ENCODE peak calls at places on chromosomes 5 and 9, in four cellular contexts. M, A, F and D are unnamed samples.

GRCh38 chr5:144100702-144101101 is 69.8 kb downstream of the YIPF5 start:
- DNase-seq in M (no peak), A (no peak), F (no peak), D (no peak)

GRCh38 chr5:56282241-56282640 is 49.1 kb upstream of the ANKRD55 start:
- DNase-seq in M (no peak), A (no peak), F (no peak), D (no peak)

GRCh38 chr5:167816354-167816753 is 475.1 kb upstream of the WWC1 start:
- DNase-seq in M (no peak), A (no peak), F (no peak), D (no peak)

GRCh38 chr9:137649553-137649952 is 30.7 kb downstream of the EHMT1 start:
- DNase-seq in M (no peak), A (no peak), F (no peak), D (no peak)

GRCh38 chr9:119667163-119667562 is 297.9 kb upstream of the BRINP1 start:
- DNase-seq in M (no peak), A (no peak), F (peak; percentile 11), D (no peak)

GRCh38 chr5:95446009-95446408 is 54.8 kb downstream of the FAM81B start:
- DNase-seq in M (no peak), A (no peak), F (no peak), D (no peak)

GRCh38 chr9:98743329-98743728 is 34.6 kb upstream of the GABBR2 start:
- DNase-seq in M (no peak), A (no peak), F (no peak), D (no peak)

GRCh38 chr5:104218200-104218599 is 655.6 kb upstream of the NUDT12 start:
- DNase-seq in M (no peak), A (no peak), F (no peak), D (no peak)

GRCh38 chr5:419970-420369 is 23.0 kb upstream of the EXOC3 start:
- DNase-seq in M (no peak), A (no peak), F (peak; percentile 63), D (no peak)

GRCh38 chr5:56638768-56639238 is 176.5 kb upstream of the MAP3K1 start:
- DNase-seq in M (no peak), A (no peak), F (no peak), D (peak; percentile 6)

GRCh38 chr5:16502866-16503265 is 37.3 kb upstream of the ZNF622 start:
- DNase-seq in M (no peak), A (no peak), F (no peak), D (no peak)

GRCh38 chr5:135654646-135655045 is 75.9 kb upstream of the CXCL14 start:
- DNase-seq in M (no peak), A (no peak), F (no peak), D (no peak)

GRCh38 chr5:150155258-150156032 is at the start of gene PDGFRB:
- DNase-seq in M (peak; percentile 68), A (no peak), F (peak; percentile 98), D (peak; percentile 3)

GRCh38 chr9:76687861-76688374 is 76.3 kb upstream of the PCA3 start:
- DNase-seq in M (no peak), A (no peak), F (peak; percentile 89), D (no peak)

GRCh38 chr5:77832166-77832770 is 56.1 kb upstream of the TBCA start:
- DNase-seq in M (no peak), A (no peak), F (no peak), D (no peak)

GRCh38 chr5:33282696-33283095 is 158.1 kb upstream of the TARS1 start:
- DNase-seq in M (no peak), A (no peak), F (no peak), D (no peak)

GRCh38 chr9:9337129-9337528 is 1275.7 kb downstream of the PTPRD start:
- DNase-seq in M (no peak), A (no peak), F (no peak), D (no peak)

GRCh38 chr5:42767491-42768105 is 11.0 kb downstream of the CCDC152 start:
- DNase-seq in M (no peak), A (peak; percentile 19), F (peak; percentile 35), D (no peak)

GRCh38 chr5:147479949-147480348 is 29.9 kb downstream of the DPYSL3 start:
- DNase-seq in M (no peak), A (no peak), F (peak; percentile 48), D (no peak)

GRCh38 chr5:29197636-29198035 is 1995.8 kb upstream of the CDH6 start:
- DNase-seq in M (no peak), A (no peak), F (peak; percentile 9), D (no peak)

GRCh38 chr5:79329453-79329852 is 93.5 kb downstream of the JMY start:
- DNase-seq in M (no peak), A (no peak), F (no peak), D (no peak)

GRCh38 chr9:130878295-130878694 is 18.3 kb downstream of the QRFP start:
- DNase-seq in M (no peak), A (no peak), F (peak; percentile 22), D (no peak)

GRCh38 chr5:9851458-9851857 is 221.3 kb upstream of the TAS2R1 start:
- DNase-seq in M (no peak), A (no peak), F (peak; percentile 86), D (no peak)

GRCh38 chr5:73901455-73901854 is 275.5 kb downstream of the ARHGEF28 start:
- DNase-seq in M (no peak), A (no peak), F (no peak), D (no peak)

GRCh38 chr9:7258688-7259396 is 501.1 kb downstream of the KDM4C start:
- DNase-seq in M (no peak), A (no peak), F (no peak), D (no peak)

GRCh38 chr9:111610149-111610548 is 10.7 kb upstream of the PTGR1 start:
- DNase-seq in M (no peak), A (no peak), F (no peak), D (no peak)

GRCh38 chr5:159324097-159324760 is 6.1 kb downstream of the IL12B start:
- DNase-seq in M (no peak), A (no peak), F (peak; percentile 75), D (no peak)

GRCh38 chr5:104706570-104706969 is 1144.0 kb upstream of the NUDT12 start:
- DNase-seq in M (no peak), A (no peak), F (no peak), D (no peak)

GRCh38 chr9:128823362-128823902 is 5.1 kb downstream of the ENDOG start:
- DNase-seq in M (no peak), A (no peak), F (no peak), D (no peak)

GRCh38 chr5:111375645-111376044 is 136.7 kb downstream of the STARD4 start:
- DNase-seq in M (no peak), A (no peak), F (no peak), D (no peak)

GRCh38 chr5:142841511-142842255 is 71.5 kb downstream of the ARHGAP26 start:
- DNase-seq in M (no peak), A (no peak), F (no peak), D (no peak)

GRCh38 chr5:172010278-172010677 is 3.8 kb upstream of the FBXW11 start:
- DNase-seq in M (no peak), A (peak; percentile 10), F (peak; percentile 47), D (no peak)
- TF ChIP-seq CTCF in M (no peak), A (peak; percentile 40), F (peak; percentile 22), D (no peak)

GRCh38 chr9:33535541-33535940 is 11.5 kb downstream of the ANKRD18B start:
- DNase-seq in M (no peak), A (no peak), F (no peak), D (no peak)
- H3K27ac ChIP-seq in M (no peak overlapping the region), A (no peak overlapping the region), F (no peak overlapping the region), D (no peak overlapping the region)

GRCh38 chr5:91135475-91136248 is 247.5 kb downstream of the ARRDC3 start:
- DNase-seq in M (no peak), A (no peak), F (no peak), D (no peak)

GRCh38 chr5:91136271-91136670 is 246.8 kb downstream of the ARRDC3 start:
- DNase-seq in M (no peak), A (no peak), F (no peak), D (no peak)

GRCh38 chr5:91139572-91140200 is 243.4 kb downstream of the ARRDC3 start:
- DNase-seq in M (no peak), A (no peak), F (no peak), D (no peak)

GRCh38 chr5:91140657-91141056 is 242.5 kb downstream of the ARRDC3 start:
- DNase-seq in M (no peak), A (no peak), F (no peak), D (no peak)

GRCh38 chr5:91137647-91138046 is 245.5 kb downstream of the ARRDC3 start:
- DNase-seq in M (no peak), A (no peak), F (no peak), D (no peak)
- TF ChIP-seq CTCF in M (no peak), A (no peak), F (no peak), D (no peak)

GRCh38 chr5:172716796-172717313 is 54.1 kb downstream of the DUSP1 start:
- DNase-seq in M (peak; percentile 84), A (peak; percentile 53), F (peak; percentile 96), D (peak; percentile 81)

GRCh38 chr5:172717481-172718195 is 53.4 kb downstream of the DUSP1 start:
- DNase-seq in M (no peak), A (no peak), F (peak; percentile 50), D (no peak)

GRCh38 chr5:172715421-172715780 is 55.6 kb downstream of the DUSP1 start:
- DNase-seq in M (no peak), A (no peak), F (peak; percentile 10), D (no peak)

GRCh38 chr5:172714491-172715420 is 56.2 kb downstream of the DUSP1 start:
- DNase-seq in M (peak; percentile 68), A (peak; percentile 91), F (peak; percentile 95), D (peak; percentile 60)

GRCh38 chr5:172715931-172716682 is 54.9 kb downstream of the DUSP1 start:
- DNase-seq in M (no peak), A (peak; percentile 43), F (peak; percentile 37), D (no peak)
- H3K27ac ChIP-seq in M (no peak overlapping the region), A (peak overlapping the region; percentile 66), F (peak overlapping the region; percentile 43), D (no peak overlapping the region)

DNA sequence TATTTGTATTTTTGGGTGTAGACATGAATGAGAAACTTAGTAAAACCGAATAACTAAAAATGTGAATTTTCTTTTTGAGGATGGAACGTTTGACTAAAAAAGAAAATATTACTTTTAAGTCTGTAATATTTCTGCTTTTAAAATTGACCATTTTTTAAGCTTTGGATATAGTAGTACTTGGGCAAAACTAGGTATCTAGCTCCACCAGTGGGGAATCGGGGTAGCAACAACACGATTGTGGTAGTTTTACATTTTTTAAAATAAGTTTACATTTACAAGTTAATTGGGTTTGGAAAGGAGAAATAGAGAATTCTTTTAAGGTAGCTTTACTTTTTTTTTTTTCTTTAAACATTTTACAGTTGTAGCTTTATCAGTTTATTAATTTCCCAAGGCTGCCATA is 154.4 kb downstream of the MAN2A1 start:
- DNase-seq in M (no peak), A (no peak), F (no peak), D (no peak)
- TF ChIP-seq CTCF in M (no peak), A (no peak), F (peak; percentile 45), D (no peak)

GRCh38 chr5:139708877-139709586 is 60.9 kb downstream of the CXXC5 start:
- DNase-seq in M (no peak), A (peak; percentile 75), F (peak; percentile 96), D (no peak)

GRCh38 chr5:139710370-139711066 is 62.4 kb downstream of the CXXC5 start:
- DNase-seq in M (peak; percentile 82), A (peak; percentile 73), F (peak; percentile 96), D (peak; percentile 67)

GRCh38 chr5:139709587-139710369 is 61.6 kb downstream of the CXXC5 start:
- DNase-seq in M (peak; percentile 63), A (no peak), F (peak; percentile 81), D (no peak)

GRCh38 chr5:139707445-139708003 is 59.4 kb downstream of the CXXC5 start:
- DNase-seq in M (no peak), A (peak; percentile 68), F (peak; percentile 52), D (no peak)

GRCh38 chr5:139708434-139708849 is 60.3 kb downstream of the CXXC5 start:
- DNase-seq in M (no peak), A (no peak), F (peak; percentile 79), D (no peak)
- H3K27ac ChIP-seq in M (no peak overlapping the region), A (peak overlapping the region; percentile 51), F (peak overlapping the region; percentile 6), D (peak overlapping the region; percentile 15)